ENCODE peak calls at places on chromosomes 11 and 22, in seven cellular contexts. U is endothelial cell; F is GDM1; A is esophagus muscularis mucosa; G is stimulated activated naive B cell treated with anti-CD40 and anti-IgM and Interleukin-4, amounts not matched to agents 10 μg/mL and 1 μg/mL and 100 μg/mL, for 72 hours; L is upper lobe of right lung; Q is iPS-NIHi11. N is an unnamed sample.

GRCh38 chr22:44526431-44527115 is 28.5 kb upstream of the RTL6 start:
- DNase-seq in F (no peak), L (peak), G (no peak), A (peak), U (no peak), Q (no peak), N (no peak)

GRCh38 chr11:122317337-122317736 is 201.3 kb upstream of the BLID start:
- DNase-seq in L (no peak), A (no peak), G (no peak), F (no peak), Q (no peak), U (no peak), N (no peak)

GRCh38 chr11:115042002-115042401 is 363.7 kb downstream of the NXPE2 start:
- DNase-seq in A (no peak), Q (no peak), F (no peak), G (no peak), U (no peak), L (no peak), N (no peak)

GRCh38 chr11:109668973-109669634 is 247.1 kb downstream of the C11orf87 start:
- DNase-seq in L (no peak), Q (no peak), U (no peak), F (no peak), A (no peak), G (no peak), N (no peak)

GRCh38 chr11:65557280-65558001 is 718 bp downstream of the LTBP3 start:
- DNase-seq in U (no peak), A (no peak), F (no peak), Q (peak), G (no peak), L (no peak), N (no peak)

GRCh38 chr11:93396356-93396755 is 65.8 kb downstream of the DEUP1 start:
- DNase-seq in A (no peak), L (no peak), G (no peak), Q (no peak), U (no peak), F (no peak), N (peak)

GRCh38 chr22:28029962-28030361 is 110.9 kb upstream of the PITPNB start:
- DNase-seq in F (no peak), L (peak), A (no peak), U (no peak), G (no peak), Q (no peak), N (no peak)

GRCh38 chr22:38531251-38531956 is 25.3 kb upstream of the DDX17 start:
- DNase-seq in G (no peak), L (no peak), Q (no peak), A (no peak), U (no peak), F (no peak), N (no peak)

GRCh38 chr22:27685971-27686370 is 115.6 kb downstream of the MN1 start:
- DNase-seq in L (no peak), Q (no peak), A (no peak), G (no peak), U (no peak), F (no peak), N (no peak)

GRCh38 chr11:77096591-77097019 is 6.0 kb upstream of the OMP start:
- DNase-seq in G (no peak), Q (no peak), U (no peak), L (peak), A (no peak), F (no peak), N (no peak)

GRCh38 chr11:120205596-120206161 is 5.2 kb upstream of the OAF start:
- DNase-seq in G (no peak), U (no peak), L (no peak), F (no peak), A (no peak), Q (no peak), N (peak)

GRCh38 chr11:108117746-108118371 is 3.5 kb upstream of the ACAT1 start:
- DNase-seq in L (no peak), G (no peak), U (no peak), Q (no peak), A (no peak), F (no peak), N (peak)

GRCh38 chr11:10114593-10115404 is 179.2 kb downstream of the SBF2 start:
- DNase-seq in G (no peak), L (no peak), Q (no peak), A (no peak), U (no peak), F (no peak), N (no peak)

GRCh38 chr11:34977039-34977906 is 60.9 kb downstream of the PDHX start:
- DNase-seq in U (no peak), Q (no peak), F (no peak), G (no peak), A (no peak), L (no peak), N (peak)

GRCh38 chr22:28568099-28568498 is 111.5 kb downstream of the TTC28 start:
- DNase-seq in F (no peak), G (no peak), L (no peak), A (no peak), U (no peak), Q (no peak), N (no peak)

GRCh38 chr11:93532285-93532789 is 10.9 kb downstream of the SMCO4 start:
- DNase-seq in G (no peak), F (no peak), A (no peak), U (no peak), Q (no peak), L (no peak), N (no peak)